ENCODE peak calls at places on chromosomes 3 and 15, in five cellular contexts. One of them, this sample, is unnamed.
A peak's percentile ranks its signal among the peaks of the same experiment; 100 is the strongest.

GRCh38 chr3:193879099-193879863 is 256.7 kb upstream of the HES1 start:
- DNase-seq in GM12878: no peak
- DNase-seq in HepG2: no peak
- DNase-seq in HCT116: no peak
- DNase-seq in K562: no peak
- DNase-seq in this sample: no peak

GRCh38 chr15:101652783-101653430 is 726 bp upstream of the TM2D3 start:
- DNase-seq in GM12878: no peak
- DNase-seq in HepG2: no peak
- DNase-seq in HCT116: no peak
- DNase-seq in K562: peak; percentile 56
- DNase-seq in this sample: no peak

GRCh38 chr15:67433495-67434099 is 87.3 kb upstream of the C15orf61 start:
- DNase-seq in GM12878: peak; percentile 15
- DNase-seq in HepG2: peak; percentile 24
- DNase-seq in HCT116: peak; percentile 27
- DNase-seq in K562: peak; percentile 60
- DNase-seq in this sample: peak; percentile 7

GRCh38 chr3:58164199-58164879 is 46.4 kb downstream of the DNASE1L3 start:
- DNase-seq in GM12878: no peak
- DNase-seq in HepG2: no peak
- DNase-seq in HCT116: no peak
- DNase-seq in K562: no peak
- DNase-seq in this sample: no peak

GRCh38 chr15:89778861-89779260 is 2.7 kb downstream of the MESP2 start:
- DNase-seq in GM12878: no peak
- DNase-seq in HepG2: no peak
- DNase-seq in HCT116: no peak
- DNase-seq in K562: no peak
- DNase-seq in this sample: no peak

GRCh38 chr15:72237286-72238224 is 6.6 kb upstream of the PKM start:
- DNase-seq in GM12878: peak; percentile 51
- DNase-seq in HepG2: peak; percentile 85
- DNase-seq in HCT116: peak; percentile 92
- DNase-seq in K562: peak; percentile 89
- DNase-seq in this sample: no peak

GRCh38 chr3:24154003-24154695 is 209.1 kb downstream of the NR1D2 start:
- DNase-seq in GM12878: no peak
- DNase-seq in HepG2: no peak
- DNase-seq in HCT116: no peak
- DNase-seq in K562: no peak
- DNase-seq in this sample: no peak

GRCh38 chr3:160125188-160125587 is 100.0 kb upstream of the C3orf80 start:
- DNase-seq in GM12878: no peak
- DNase-seq in HepG2: no peak
- DNase-seq in HCT116: no peak
- DNase-seq in K562: no peak
- DNase-seq in this sample: no peak

GRCh38 chr15:63188247-63188936 is 1.0 kb upstream of the RAB8B start:
- DNase-seq in GM12878: no peak
- DNase-seq in HepG2: no peak
- DNase-seq in HCT116: no peak
- DNase-seq in K562: no peak
- DNase-seq in this sample: no peak

GRCh38 chr3:10320320-10320677 is 613 bp downstream of the SEC13 start:
- DNase-seq in GM12878: no peak
- DNase-seq in HepG2: no peak
- DNase-seq in HCT116: no peak
- DNase-seq in K562: no peak
- DNase-seq in this sample: no peak

GRCh38 chr3:70990723-70991122 is 592.8 kb downstream of the FOXP1 start:
- DNase-seq in GM12878: no peak
- DNase-seq in HepG2: no peak
- DNase-seq in HCT116: no peak
- DNase-seq in K562: no peak
- DNase-seq in this sample: no peak

GRCh38 chr3:70992131-70992530 is 591.4 kb downstream of the FOXP1 start:
- DNase-seq in GM12878: no peak
- DNase-seq in HepG2: no peak
- DNase-seq in HCT116: no peak
- DNase-seq in K562: no peak
- DNase-seq in this sample: no peak

GRCh38 chr3:70992557-70992956 is 591.0 kb downstream of the FOXP1 start:
- DNase-seq in GM12878: no peak
- DNase-seq in HepG2: no peak
- DNase-seq in HCT116: no peak
- DNase-seq in K562: no peak
- DNase-seq in this sample: no peak

GRCh38 chr3:70996082-70996481 is 587.4 kb downstream of the FOXP1 start:
- DNase-seq in GM12878: no peak
- DNase-seq in HepG2: no peak
- DNase-seq in HCT116: no peak
- DNase-seq in K562: no peak
- DNase-seq in this sample: no peak

GRCh38 chr3:70994644-70995043 is 588.9 kb downstream of the FOXP1 start:
- DNase-seq in GM12878: no peak
- DNase-seq in HepG2: no peak
- DNase-seq in HCT116: no peak
- DNase-seq in K562: no peak
- DNase-seq in this sample: no peak
- TF ChIP-seq SRF in GM12878: no peak
- TF ChIP-seq SRF in HepG2: no peak
- TF ChIP-seq SRF in HCT116: no peak
- TF ChIP-seq SRF in K562: no peak
- TF ChIP-seq SRF in this sample: no peak

GRCh38 chr3:102066470-102066869 is 217.2 kb downstream of the NFKBIZ start:
- DNase-seq in GM12878: no peak
- DNase-seq in HepG2: no peak
- DNase-seq in HCT116: no peak
- DNase-seq in K562: no peak
- DNase-seq in this sample: no peak

GRCh38 chr3:102063572-102063971 is 214.3 kb downstream of the NFKBIZ start:
- DNase-seq in GM12878: no peak
- DNase-seq in HepG2: no peak
- DNase-seq in HCT116: no peak
- DNase-seq in K562: no peak
- DNase-seq in this sample: no peak

GRCh38 chr3:102057781-102058421 is 208.6 kb downstream of the NFKBIZ start:
- DNase-seq in GM12878: peak; percentile 85
- DNase-seq in HepG2: no peak
- DNase-seq in HCT116: no peak
- DNase-seq in K562: no peak
- DNase-seq in this sample: no peak

GRCh38 chr3:102059145-102059943 is 210.0 kb downstream of the NFKBIZ start:
- DNase-seq in GM12878: peak; percentile 92
- DNase-seq in HepG2: no peak
- DNase-seq in HCT116: no peak
- DNase-seq in K562: no peak
- DNase-seq in this sample: no peak

DNA sequence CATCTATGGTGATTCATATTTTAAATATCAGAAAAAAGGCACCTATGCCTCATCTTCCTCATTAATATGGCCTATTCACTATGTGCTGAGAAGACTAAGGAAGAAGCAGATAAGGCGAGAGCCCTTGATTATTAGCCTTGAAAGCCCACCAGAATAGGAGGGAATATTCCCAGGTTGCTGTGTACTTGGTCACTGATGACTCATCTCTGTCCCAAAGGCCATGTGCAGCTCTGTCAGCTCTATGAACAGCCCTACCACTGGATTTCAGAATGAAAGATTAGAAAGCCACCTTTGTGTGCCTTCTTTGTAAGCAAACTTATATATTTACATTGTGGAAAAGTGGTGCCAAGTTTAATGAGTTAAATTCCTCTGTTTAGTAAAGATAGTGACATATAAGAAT is 211.5 kb downstream of the NFKBIZ start:
- DNase-seq in GM12878: peak; percentile 53
- DNase-seq in HepG2: peak; percentile 60
- DNase-seq in HCT116: no peak
- DNase-seq in K562: no peak
- DNase-seq in this sample: no peak
- TF ChIP-seq SRF in GM12878: no peak
- TF ChIP-seq SRF in HepG2: no peak
- TF ChIP-seq SRF in HCT116: no peak
- TF ChIP-seq SRF in K562: no peak
- TF ChIP-seq SRF in this sample: no peak

GRCh38 chr3:96266395-96267187 is 547.8 kb upstream of the EPHA6 start:
- DNase-seq in GM12878: no peak
- DNase-seq in HepG2: peak; percentile 23
- DNase-seq in HCT116: no peak
- DNase-seq in K562: no peak
- DNase-seq in this sample: no peak
- TF ChIP-seq SRF in GM12878: no peak
- TF ChIP-seq SRF in HepG2: no peak
- TF ChIP-seq SRF in HCT116: no peak
- TF ChIP-seq SRF in K562: no peak
- TF ChIP-seq SRF in this sample: no peak

DNA sequence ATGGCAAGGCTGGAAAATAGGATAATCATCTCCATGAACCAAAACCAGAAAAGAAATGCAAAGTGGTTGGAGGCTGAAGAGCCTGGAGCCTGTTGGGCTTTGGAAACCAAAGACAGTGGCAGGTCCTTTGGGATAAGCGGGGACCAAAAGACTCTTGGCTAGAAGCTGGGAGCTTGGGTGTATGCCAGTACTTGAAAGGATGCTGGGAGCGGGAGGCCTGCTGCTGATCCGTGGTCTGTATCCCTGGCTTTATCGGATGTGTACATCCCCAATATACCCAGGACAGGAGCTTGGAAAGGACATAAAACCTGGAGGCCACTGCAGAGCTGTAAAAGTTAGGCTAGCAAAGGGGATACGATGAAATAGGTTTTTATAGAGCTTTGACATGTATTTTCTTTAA is 1.3 kb upstream of the CHRNB4 start:
- DNase-seq in GM12878: no peak
- DNase-seq in HepG2: no peak
- DNase-seq in HCT116: no peak
- DNase-seq in K562: no peak
- DNase-seq in this sample: no peak
- TF ChIP-seq SRF in GM12878: no peak
- TF ChIP-seq SRF in HepG2: no peak
- TF ChIP-seq SRF in HCT116: no peak
- TF ChIP-seq SRF in K562: no peak
- TF ChIP-seq SRF in this sample: no peak